ENCODE peak calls at places on chromosomes 12 and 14, in eight cellular contexts. U is Peyer's patch, G is IMR-90, S is gastrocnemius medialis, J is HCT116, A is H1, F is psoas muscle, Z is heart right ventricle. D is an unnamed sample.

GRCh38 chr12:12508612-12509011 is 54.1 kb downstream of the DUSP16 start:
- DNase-seq in F (no peak), A (no peak), G (peak; percentile 45), S (no peak), U (no peak), Z (no peak), J (no peak), D (no peak)

GRCh38 chr12:94140556-94140955 is 7.8 kb upstream of the PLXNC1 start:
- DNase-seq in Z (no peak), F (no peak), J (peak; percentile 19), A (peak; percentile 71), U (peak; percentile 63), S (no peak), G (peak; percentile 10), D (no peak)

GRCh38 chr14:52840916-52841315 is 49.5 kb upstream of the GNPNAT1 start:
- DNase-seq in U (no peak), Z (no peak), G (peak; percentile 71), J (no peak), A (no peak), S (peak; percentile 17), F (no peak), D (peak; percentile 68)

GRCh38 chr14:76056128-76056527 is 70.6 kb downstream of the IFT43 start:
- DNase-seq in G (peak; percentile 4), J (no peak), U (no peak), S (no peak), F (no peak), A (no peak), Z (no peak), D (no peak)

GRCh38 chr14:58665773-58666500 is 28.2 kb downstream of the DACT1 start:
- DNase-seq in G (no peak), A (no peak), F (no peak), U (no peak), Z (no peak), S (no peak), J (no peak), D (no peak)

GRCh38 chr14:104014764-104015163 is 70.7 kb upstream of the ASPG start:
- DNase-seq in A (no peak), G (no peak), Z (no peak), J (no peak), S (no peak), F (no peak), U (no peak), D (no peak)

GRCh38 chr12:69161835-69162234 is 77.5 kb upstream of the CPSF6 start:
- DNase-seq in S (no peak), U (no peak), J (no peak), G (no peak), Z (no peak), F (no peak), A (no peak), D (no peak)

GRCh38 chr12:111638576-111638975 is 39.5 kb upstream of the ATXN2 start:
- DNase-seq in U (no peak), F (no peak), J (no peak), A (no peak), G (no peak), S (no peak), Z (no peak), D (no peak)

GRCh38 chr14:30214456-30215090 is 286.9 kb upstream of the PRKD1 start:
- DNase-seq in G (peak; percentile 85), Z (no peak), U (no peak), S (no peak), J (peak; percentile 8), A (no peak), F (no peak), D (no peak)

GRCh38 chr14:55274760-55275159 is 3.5 kb downstream of the FBXO34 start:
- DNase-seq in S (no peak), Z (no peak), J (no peak), A (no peak), F (no peak), U (no peak), G (peak; percentile 84), D (no peak)

GRCh38 chr14:92524603-92525185 is 11.1 kb downstream of the RIN3 start:
- DNase-seq in F (no peak), Z (no peak), G (no peak), A (no peak), J (no peak), S (no peak), U (no peak), D (no peak)

GRCh38 chr12:34395056-34396005 is 373.0 kb downstream of the ALG10 start:
- DNase-seq in A (peak; percentile 2), S (peak; percentile 5), F (peak; percentile 6), J (no peak), Z (peak; percentile 1), U (peak; percentile 34), G (no peak), D (no peak)

GRCh38 chr14:67517083-67517482 is 16.0 kb upstream of the PLEKHH1 start:
- DNase-seq in G (no peak), S (no peak), Z (peak; percentile 21), A (peak; percentile 53), U (no peak), F (no peak), J (no peak), D (no peak)

DNA sequence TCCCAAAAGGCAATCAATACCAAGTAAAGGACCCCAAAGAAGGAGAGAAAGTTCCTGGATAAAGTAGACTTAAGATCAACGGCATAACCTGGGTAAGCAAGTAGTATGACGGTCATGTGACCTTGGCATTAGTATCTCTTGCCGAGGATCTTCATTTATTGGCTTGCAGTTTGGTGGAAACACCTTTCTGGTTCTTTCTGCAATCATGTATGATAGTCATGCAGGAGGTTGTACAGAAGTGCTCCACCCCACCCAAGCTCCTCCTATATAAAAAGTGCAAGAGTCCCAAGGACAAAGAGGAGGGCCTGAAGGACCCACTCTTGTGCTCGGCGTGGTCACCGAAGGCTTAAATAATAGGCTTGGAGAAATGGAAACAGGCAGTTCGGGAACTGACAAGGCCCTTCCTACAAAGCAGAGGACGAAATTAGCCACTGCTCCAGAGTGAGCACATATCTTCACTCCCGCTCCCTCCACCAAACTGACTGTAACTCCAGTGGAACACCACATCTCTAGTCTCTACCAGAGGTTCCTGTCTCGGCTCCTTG is 750 bp downstream of the CS start:
- DNase-seq in F (no peak), A (peak; percentile 46), S (no peak), U (no peak), G (peak; percentile 17), J (no peak), Z (no peak), D (no peak)
- H3K4me1 ChIP-seq in F (peaks cover 60% of the 10 kb centered on the region), A (peaks cover 9% of the 10 kb centered on the region), S (peaks cover 72% of the 10 kb centered on the region), U (peaks cover 15% of the 10 kb centered on the region), G (peaks cover 9% of the 10 kb centered on the region), J (peaks cover 44% of the 10 kb centered on the region), Z (peaks cover 19% of the 10 kb centered on the region), D (peaks cover 58% of the 10 kb centered on the region)

DNA sequence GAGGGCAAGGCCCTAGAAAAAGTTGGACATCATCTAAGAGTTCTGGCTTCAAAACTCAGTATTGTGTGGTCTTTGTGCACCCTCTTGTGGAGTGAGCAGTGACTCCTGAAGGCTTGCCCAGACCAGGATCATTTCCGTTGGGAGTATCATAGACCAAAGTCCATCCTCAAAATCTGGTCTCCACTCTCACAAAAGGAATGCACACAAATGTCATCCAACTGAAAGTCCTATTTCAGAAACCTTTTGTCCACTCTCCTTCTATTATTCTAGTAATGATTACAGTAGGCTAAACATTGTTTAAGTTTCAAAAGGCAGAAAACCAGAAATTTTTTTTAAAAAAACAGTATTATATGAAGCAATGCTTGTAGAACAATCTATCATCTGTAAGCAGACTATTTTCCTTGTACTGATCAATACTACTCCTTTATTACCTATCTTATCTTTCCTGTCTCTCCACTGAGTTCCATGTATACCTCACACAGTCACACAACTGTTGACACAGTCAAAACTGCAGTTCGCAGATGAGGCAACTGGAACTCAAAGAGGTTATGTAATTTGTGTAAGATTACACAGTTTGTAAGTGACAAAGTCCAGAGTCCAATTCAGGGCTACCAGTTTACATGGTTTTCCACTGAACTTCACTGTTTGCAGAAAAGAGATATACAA is 41.4 kb downstream of the COX16 start:
- DNase-seq in U (no peak), J (peak; percentile 38), G (peak; percentile 61), A (no peak), Z (peak; percentile 27), S (no peak), F (no peak), D (no peak)
- TF ChIP-seq CTCF in U (no peak), J (peak; percentile 45), G (peak; percentile 63), A (peak; percentile 76), Z (peak; percentile 35), S (no peak), F (peak; percentile 45), D (no peak)

GRCh38 chr12:99055294-99055693 is 410.2 kb downstream of the APAF1 start:
- DNase-seq in J (no peak), A (no peak), G (no peak), S (no peak), F (no peak), U (no peak), Z (no peak), D (no peak)
- H3K4me3 ChIP-seq in J (no peak overlapping the region), A (no peak overlapping the region), G (no peak overlapping the region), S (no peak overlapping the region), F (no peak overlapping the region), U (no peak overlapping the region), Z (no peak overlapping the region), D (no peak overlapping the region)

DNA sequence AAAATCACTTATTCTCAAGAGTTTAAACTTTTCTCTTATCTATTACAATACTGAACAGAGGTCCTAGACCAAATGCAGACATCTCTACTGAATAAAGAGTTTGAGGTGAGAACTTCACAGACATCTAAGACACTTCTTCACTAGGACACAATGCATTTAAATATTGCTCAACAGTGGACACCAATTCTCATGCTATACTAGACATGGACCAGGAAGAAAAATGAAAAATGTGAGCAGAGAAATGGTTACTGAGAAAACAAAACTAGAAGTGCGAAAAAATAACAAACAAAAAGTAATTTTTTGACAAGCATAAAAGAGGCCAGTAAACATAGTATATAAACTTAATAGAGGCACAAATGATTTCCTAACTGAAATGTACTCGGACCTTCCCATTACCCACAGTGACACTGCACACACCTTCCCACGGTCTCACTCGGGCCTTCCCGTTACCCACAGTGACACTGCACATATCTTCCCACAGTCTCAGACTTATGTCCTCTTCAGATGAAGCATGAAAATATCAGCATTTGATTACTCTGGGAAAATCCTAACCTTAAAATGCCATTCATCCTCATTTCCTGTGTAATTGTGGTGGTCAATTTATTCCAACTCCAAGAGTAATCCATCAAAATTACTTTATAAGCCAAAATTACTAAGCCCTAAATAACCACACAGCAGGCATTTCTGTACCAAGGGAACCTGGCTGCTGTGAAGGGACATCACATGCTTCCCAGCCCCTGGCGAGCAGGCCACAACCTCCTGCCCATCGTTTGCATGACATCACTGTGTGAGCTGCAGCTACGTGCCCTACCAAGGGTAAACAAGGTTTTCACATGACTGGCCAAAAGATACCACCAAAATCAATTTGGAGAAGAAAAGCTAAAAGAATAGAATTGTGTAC is 6.4 kb downstream of the SLC15A4 start:
- DNase-seq in G (peak; percentile 55), F (peak; percentile 70), Z (peak; percentile 71), S (peak; percentile 94), U (no peak), J (no peak), A (no peak), D (peak; percentile 86)
- H3K4me1 ChIP-seq in G (peaks cover 5% of the 10 kb centered on the region), F (peaks cover 82% of the 10 kb centered on the region), Z (peaks cover 12% of the 10 kb centered on the region), S (peaks cover 94% of the 10 kb centered on the region), U (no peaks in the 10 kb centered on the region), J (peaks cover 5% of the 10 kb centered on the region), A (peaks cover 29% of the 10 kb centered on the region), D (peaks cover 26% of the 10 kb centered on the region)

D was measured in tibial artery.